ENCODE peak calls at places on chromosome 17, in nine cellular contexts. H is CD8-positive, alpha-beta memory T cell; G is heart right ventricle; Z is GM23338; F is lower lobe of right lung; U is right cardiac atrium; V is SJSA1; B is CD8-positive, alpha-beta T cell; X is A549. O is an unnamed sample. For H3K4me1, the result is how much of the 10 kb centered on the place peaks cover.

GRCh38 chr17:43021739-43022512 is at the start of gene VAT1:
- DNase-seq in X (peak), V (peak), U (peak), F (peak), G (peak), H (peak), Z (peak), B (peak), O (peak)

GRCh38 chr17:33725675-33726271 is 432.7 kb upstream of the ASIC2 start:
- DNase-seq in X (peak), G (peak), V (peak), F (peak), B (no peak), H (no peak), U (peak), Z (peak), O (peak)

GRCh38 chr17:978110-979093 is 1.2 kb downstream of the NXN start:
- DNase-seq in X (no peak), G (peak), V (peak), Z (no peak), F (no peak), U (peak), B (no peak), H (peak), O (peak)

GRCh38 chr17:27451906-27452305 is 4.3 kb upstream of the KSR1 start:
- DNase-seq in V (no peak), B (no peak), F (no peak), Z (no peak), H (no peak), X (no peak), G (no peak), U (no peak), O (no peak)

GRCh38 chr17:58328195-58329034 is at the start of gene TSPOAP1:
- DNase-seq in B (peak), H (peak), G (no peak), X (no peak), U (peak), Z (peak), V (no peak), F (peak), O (peak)

GRCh38 chr17:55208078-55208812 is 56.5 kb upstream of the HLF start:
- DNase-seq in F (no peak), X (no peak), H (no peak), Z (no peak), G (no peak), V (no peak), B (no peak), U (no peak), O (no peak)

GRCh38 chr17:20094777-20095176 is 85.6 kb downstream of the SPECC1 start:
- DNase-seq in H (no peak), X (no peak), B (no peak), Z (no peak), G (no peak), V (no peak), U (no peak), F (no peak), O (no peak)

GRCh38 chr17:55089955-55090573 is 121.5 kb downstream of the STXBP4 start:
- DNase-seq in V (no peak), X (peak), F (no peak), Z (peak), G (no peak), B (peak), H (no peak), U (no peak), O (no peak)

GRCh38 chr17:49388290-49388640 is 26.2 kb upstream of the ZNF652 start:
- DNase-seq in H (peak), U (no peak), V (no peak), X (no peak), Z (no peak), F (no peak), G (no peak), B (no peak), O (no peak)

GRCh38 chr17:49390548-49391324 is 23.9 kb downstream of the PHB1 start:
- DNase-seq in G (no peak), H (no peak), F (peak), X (no peak), V (no peak), U (peak), Z (no peak), B (peak), O (peak)

GRCh38 chr17:49397586-49397985 is 17.1 kb downstream of the PHB1 start:
- DNase-seq in G (no peak), F (no peak), X (no peak), Z (no peak), V (no peak), B (no peak), U (no peak), H (no peak), O (no peak)

GRCh38 chr17:49388692-49389513 is 25.8 kb downstream of the PHB1 start:
- DNase-seq in Z (no peak), U (no peak), X (no peak), G (no peak), H (no peak), V (no peak), B (no peak), F (no peak), O (no peak)

GRCh38 chr17:49393491-49394255 is 21.0 kb downstream of the PHB1 start:
- DNase-seq in H (no peak), F (no peak), U (no peak), G (no peak), B (no peak), Z (no peak), X (no peak), V (no peak), O (no peak)
- H3K4me1 ChIP-seq in H (under half), F (under half), U (under half), G (under half), B (under half), Z (under half), X (under half), V (under half), O (under half)

DNA sequence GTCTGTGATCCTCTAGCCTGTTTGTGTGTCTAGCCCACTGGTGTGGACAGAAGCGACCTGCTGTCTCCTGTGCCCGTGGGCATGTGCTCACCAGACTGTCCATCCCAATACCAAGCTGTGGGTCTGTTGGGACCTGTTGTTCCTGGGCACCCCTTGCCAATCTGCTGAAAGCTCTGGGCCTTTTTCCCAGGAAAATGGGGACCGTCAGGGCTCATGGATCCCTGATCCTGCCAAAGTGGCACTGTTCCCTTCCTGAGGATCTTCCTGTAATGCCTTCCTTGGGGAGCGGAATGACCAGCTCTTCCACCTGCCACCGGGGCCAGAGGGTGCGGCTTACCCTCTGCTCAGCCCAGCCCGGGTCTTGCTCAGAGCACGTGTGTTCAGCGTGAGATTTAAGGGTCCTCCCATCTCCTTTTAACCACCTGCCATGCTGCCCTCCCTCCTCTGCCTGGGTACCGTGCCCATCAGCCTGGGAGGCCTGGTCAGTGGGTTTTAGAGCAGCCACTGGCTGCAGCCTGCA is 59.3 kb downstream of the BAIAP2 start:
- DNase-seq in V (no peak), B (no peak), G (no peak), U (no peak), H (no peak), X (no peak), F (no peak), Z (no peak), O (no peak)
- H3K27ac ChIP-seq in V (peak), B (no peak), G (no peak), U (no peak), H (peak), X (peak), F (peak), Z (peak), O (no peak)

GRCh38 chr17:45087496-45087975 is 26.4 kb downstream of the NMT1 start:
- DNase-seq in H (no peak), G (no peak), Z (no peak), F (no peak), B (no peak), X (no peak), U (no peak), V (no peak), O (no peak)

GRCh38 chr17:45088741-45089140 is 27.6 kb downstream of the NMT1 start:
- DNase-seq in V (no peak), G (no peak), Z (no peak), F (no peak), U (no peak), H (no peak), X (no peak), B (no peak), O (no peak)

GRCh38 chr17:45086346-45086745 is 25.2 kb downstream of the NMT1 start:
- DNase-seq in G (no peak), Z (no peak), U (no peak), H (no peak), F (no peak), X (no peak), B (no peak), V (no peak), O (no peak)

GRCh38 chr17:45087978-45088377 is 26.9 kb downstream of the NMT1 start:
- DNase-seq in U (no peak), H (no peak), B (no peak), V (no peak), X (no peak), Z (no peak), F (no peak), G (no peak), O (no peak)

GRCh38 chr17:45086865-45087495 is 25.9 kb downstream of the NMT1 start:
- DNase-seq in V (no peak), F (no peak), B (no peak), Z (no peak), G (no peak), X (no peak), H (no peak), U (no peak), O (no peak)
- H3K4me1 ChIP-seq in V (under half), F (under half), B (under half), Z (under half), G (under half), X (under half), H (under half), U (under half), O (under half)

DNA sequence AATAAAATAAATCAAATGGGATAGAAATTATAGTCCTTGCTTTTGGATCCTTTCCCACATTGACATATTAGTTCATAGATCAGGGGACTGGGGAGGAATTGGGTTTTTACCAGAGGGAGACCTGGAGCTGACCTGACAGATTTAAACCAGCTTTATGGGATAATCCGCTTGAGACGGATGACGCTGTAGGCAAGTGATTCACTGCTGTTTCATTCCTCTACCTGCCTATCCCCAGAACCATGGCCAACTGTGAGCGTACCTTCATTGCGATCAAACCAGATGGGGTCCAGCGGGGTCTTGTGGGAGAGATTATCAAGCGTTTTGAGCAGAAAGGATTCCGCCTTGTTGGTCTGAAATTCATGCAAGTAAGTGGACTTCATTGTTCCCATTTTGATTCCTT is 2.1 kb downstream of the NME1 start:
- DNase-seq in F (no peak), U (no peak), B (no peak), V (no peak), Z (no peak), X (no peak), G (no peak), H (no peak), O (peak)
- H3K27ac ChIP-seq in F (no peak), U (no peak), B (no peak), V (no peak), Z (peak), X (no peak), G (no peak), H (no peak), O (no peak)

GRCh38 chr17:61547113-61547512 is 43.9 kb downstream of the NACA2 start:
- DNase-seq in U (no peak), H (no peak), B (no peak), G (no peak), Z (no peak), X (no peak), V (no peak), F (no peak), O (no peak)
- H3K4me1 ChIP-seq in U (under half), H (under half), B (under half), G (under half), Z (under half), X (under half), V (under half), F (under half), O (under half)